ENCODE peak calls at places on chromosomes 4 and X, in six cellular contexts. One of them, this sample, is unnamed.

GRCh38 chrX:72048515-72049455 is 82.9 kb downstream of the RTL5 start:
- DNase-seq in PC-3: peak; percentile 10
- DNase-seq in neural progenitor cell: no peak
- DNase-seq in MM.1S: no peak
- DNase-seq in GM23248: no peak
- DNase-seq in hepatocyte: peak; percentile 28
- DNase-seq in this sample: no peak

GRCh38 chrX:130836447-130836846 is 66.6 kb downstream of the ENOX2 start:
- DNase-seq in neural progenitor cell: no peak
- DNase-seq in hepatocyte: peak; percentile 12
- DNase-seq in MM.1S: no peak
- DNase-seq in PC-3: no peak
- DNase-seq in GM23248: no peak
- DNase-seq in this sample: peak; percentile 41

GRCh38 chr4:8019396-8020365 is 80.0 kb upstream of the AFAP1 start:
- DNase-seq in GM23248: peak; percentile 57
- DNase-seq in PC-3: peak; percentile 51
- DNase-seq in neural progenitor cell: no peak
- DNase-seq in hepatocyte: peak; percentile 65
- DNase-seq in MM.1S: no peak
- DNase-seq in this sample: no peak

GRCh38 chr4:7424553-7425111 is 10.1 kb downstream of the PSAPL1 start:
- DNase-seq in hepatocyte: no peak
- DNase-seq in GM23248: no peak
- DNase-seq in neural progenitor cell: no peak
- DNase-seq in PC-3: no peak
- DNase-seq in MM.1S: no peak
- DNase-seq in this sample: no peak

GRCh38 chr4:38078590-38079381 is 118.6 kb downstream of the PTTG2 start:
- DNase-seq in PC-3: peak; percentile 59
- DNase-seq in GM23248: peak; percentile 88
- DNase-seq in neural progenitor cell: no peak
- DNase-seq in MM.1S: no peak
- DNase-seq in hepatocyte: peak; percentile 54
- DNase-seq in this sample: no peak

GRCh38 chr4:156534205-156534604 is 437.4 kb downstream of the PDGFC start:
- DNase-seq in GM23248: no peak
- DNase-seq in PC-3: no peak
- DNase-seq in MM.1S: no peak
- DNase-seq in neural progenitor cell: peak; percentile 13
- DNase-seq in hepatocyte: no peak
- DNase-seq in this sample: no peak

GRCh38 chr4:176309046-176309445 is 10.7 kb upstream of the SPCS3 start:
- DNase-seq in GM23248: no peak
- DNase-seq in neural progenitor cell: no peak
- DNase-seq in PC-3: no peak
- DNase-seq in hepatocyte: no peak
- DNase-seq in MM.1S: peak; percentile 90
- DNase-seq in this sample: peak; percentile 75

GRCh38 chrX:47146121-47146935 is 1.3 kb downstream of the RBM10 start:
- DNase-seq in MM.1S: no peak
- DNase-seq in hepatocyte: no peak
- DNase-seq in PC-3: no peak
- DNase-seq in GM23248: peak; percentile 37
- DNase-seq in neural progenitor cell: no peak
- DNase-seq in this sample: no peak

GRCh38 chr4:41106081-41106480 is 108.3 kb downstream of the APBB2 start:
- DNase-seq in hepatocyte: no peak
- DNase-seq in neural progenitor cell: no peak
- DNase-seq in MM.1S: no peak
- DNase-seq in GM23248: peak; percentile 11
- DNase-seq in PC-3: no peak
- DNase-seq in this sample: no peak

GRCh38 chrX:133089411-133089810 is 7.5 kb downstream of the USP26 start:
- DNase-seq in GM23248: no peak
- DNase-seq in hepatocyte: no peak
- DNase-seq in MM.1S: no peak
- DNase-seq in PC-3: peak; percentile 52
- DNase-seq in neural progenitor cell: no peak
- DNase-seq in this sample: no peak

GRCh38 chrX:45903781-45904201 is 641.4 kb downstream of the ZNF674 start:
- DNase-seq in MM.1S: no peak
- DNase-seq in neural progenitor cell: peak; percentile 33
- DNase-seq in PC-3: peak; percentile 16
- DNase-seq in hepatocyte: no peak
- DNase-seq in GM23248: no peak
- DNase-seq in this sample: no peak

GRCh38 chr4:176034498-176034897 is 31.1 kb upstream of the WDR17 start:
- DNase-seq in PC-3: peak; percentile 51
- DNase-seq in MM.1S: peak; percentile 48
- DNase-seq in hepatocyte: peak; percentile 46
- DNase-seq in GM23248: peak; percentile 63
- DNase-seq in neural progenitor cell: peak; percentile 58
- DNase-seq in this sample: peak; percentile 35

GRCh38 chr4:10579700-10580099 is 104.9 kb downstream of the CLNK start:
- DNase-seq in GM23248: no peak
- DNase-seq in MM.1S: no peak
- DNase-seq in hepatocyte: no peak
- DNase-seq in PC-3: no peak
- DNase-seq in neural progenitor cell: no peak
- DNase-seq in this sample: no peak

GRCh38 chr4:54930226-54930625 is 195.2 kb downstream of the KDR start:
- DNase-seq in PC-3: peak; percentile 19
- DNase-seq in GM23248: peak; percentile 62
- DNase-seq in neural progenitor cell: no peak
- DNase-seq in MM.1S: no peak
- DNase-seq in hepatocyte: no peak
- DNase-seq in this sample: no peak

GRCh38 chr4:72171761-72172160 is 140.0 kb downstream of the NPFFR2 start:
- DNase-seq in MM.1S: no peak
- DNase-seq in GM23248: no peak
- DNase-seq in neural progenitor cell: no peak
- DNase-seq in hepatocyte: no peak
- DNase-seq in PC-3: no peak
- DNase-seq in this sample: no peak

GRCh38 chr4:766152-766515 is 59.8 kb downstream of the CPLX1 start:
- DNase-seq in hepatocyte: peak; percentile 47
- DNase-seq in MM.1S: no peak
- DNase-seq in PC-3: peak; percentile 51
- DNase-seq in neural progenitor cell: no peak
- DNase-seq in GM23248: peak; percentile 81
- DNase-seq in this sample: no peak

DNA sequence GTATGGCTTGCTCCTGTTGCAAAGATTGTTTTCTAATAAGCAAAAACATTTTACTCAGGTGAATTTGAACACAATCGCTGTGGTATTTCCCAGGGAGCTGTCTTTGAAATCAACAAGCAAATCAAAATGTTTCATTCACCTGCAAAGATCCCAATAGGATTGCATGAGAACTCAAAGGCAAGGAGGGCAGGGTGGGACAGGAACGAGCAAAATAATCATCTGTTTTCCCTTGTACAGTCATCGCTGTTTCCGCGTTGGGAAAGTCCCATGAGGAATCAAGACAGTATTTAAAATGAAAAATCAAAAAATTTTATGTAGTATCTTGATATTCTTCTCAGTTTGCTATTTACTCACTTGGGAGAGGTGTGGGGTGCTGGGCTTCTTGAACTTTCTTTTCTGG is 198.8 kb downstream of the STIM2 start:
- DNase-seq in hepatocyte: no peak
- DNase-seq in MM.1S: no peak
- DNase-seq in PC-3: no peak
- DNase-seq in neural progenitor cell: no peak
- DNase-seq in GM23248: peak; percentile 12
- DNase-seq in this sample: no peak
- H3K4me2 ChIP-seq in hepatocyte: no peak overlapping the region
- H3K4me2 ChIP-seq in MM.1S: no peak overlapping the region
- H3K4me2 ChIP-seq in PC-3: no peak overlapping the region
- H3K4me2 ChIP-seq in neural progenitor cell: no peak overlapping the region
- H3K4me2 ChIP-seq in GM23248: no peak overlapping the region
- H3K4me2 ChIP-seq in this sample: no peak overlapping the region

GRCh38 chr4:81472249-81473085 is 760 bp upstream of the RASGEF1B start:
- DNase-seq in hepatocyte: peak; percentile 69
- DNase-seq in GM23248: peak; percentile 53
- DNase-seq in MM.1S: peak; percentile 86
- DNase-seq in neural progenitor cell: peak; percentile 60
- DNase-seq in PC-3: no peak
- DNase-seq in this sample: peak; percentile 90
- TF ChIP-seq EZH2phosphoT487 in hepatocyte: no peak
- TF ChIP-seq EZH2phosphoT487 in GM23248: no peak
- TF ChIP-seq EZH2phosphoT487 in MM.1S: no peak
- TF ChIP-seq EZH2phosphoT487 in neural progenitor cell: no peak
- TF ChIP-seq EZH2phosphoT487 in PC-3: no peak
- TF ChIP-seq EZH2phosphoT487 in this sample: no peak

GRCh38 chr4:171644430-171645057 is 168.7 kb upstream of the GALNTL6 start:
- DNase-seq in MM.1S: peak; percentile 86
- DNase-seq in neural progenitor cell: no peak
- DNase-seq in hepatocyte: no peak
- DNase-seq in GM23248: no peak
- DNase-seq in PC-3: no peak
- DNase-seq in this sample: no peak
- H3K4me2 ChIP-seq in MM.1S: peak overlapping the region; percentile 71
- H3K4me2 ChIP-seq in neural progenitor cell: no peak overlapping the region
- H3K4me2 ChIP-seq in hepatocyte: no peak overlapping the region
- H3K4me2 ChIP-seq in GM23248: no peak overlapping the region
- H3K4me2 ChIP-seq in PC-3: no peak overlapping the region
- H3K4me2 ChIP-seq in this sample: no peak overlapping the region

GRCh38 chrX:10240918-10241317 is 84.1 kb downstream of the CLCN4 start:
- DNase-seq in PC-3: peak; percentile 18
- DNase-seq in GM23248: peak; percentile 81
- DNase-seq in hepatocyte: no peak
- DNase-seq in MM.1S: no peak
- DNase-seq in neural progenitor cell: no peak
- DNase-seq in this sample: no peak
- TF ChIP-seq EZH2phosphoT487 in PC-3: no peak
- TF ChIP-seq EZH2phosphoT487 in GM23248: no peak
- TF ChIP-seq EZH2phosphoT487 in hepatocyte: no peak
- TF ChIP-seq EZH2phosphoT487 in MM.1S: no peak
- TF ChIP-seq EZH2phosphoT487 in neural progenitor cell: no peak
- TF ChIP-seq EZH2phosphoT487 in this sample: no peak

GRCh38 chrX:9515973-9516538 is 51.2 kb downstream of the TBL1X start:
- DNase-seq in MM.1S: no peak
- DNase-seq in PC-3: no peak
- DNase-seq in neural progenitor cell: no peak
- DNase-seq in GM23248: no peak
- DNase-seq in hepatocyte: no peak
- DNase-seq in this sample: no peak
- H3K4me2 ChIP-seq in MM.1S: no peak overlapping the region
- H3K4me2 ChIP-seq in PC-3: no peak overlapping the region
- H3K4me2 ChIP-seq in neural progenitor cell: no peak overlapping the region
- H3K4me2 ChIP-seq in GM23248: no peak overlapping the region
- H3K4me2 ChIP-seq in hepatocyte: no peak overlapping the region
- H3K4me2 ChIP-seq in this sample: peak overlapping the region; percentile 19

This sample was measured in OCI-LY7.